ENCODE peak calls at places on chromosomes 7 and 10, in ten cellular contexts. One of them, this sample, is unnamed.

GRCh38 chr7:121480566-121481335 is 84.6 kb upstream of the FAM3C start:
- DNase-seq in A549: no peak
- DNase-seq in uterus: no peak
- DNase-seq in ovary: no peak
- DNase-seq in spleen: no peak
- DNase-seq in gastrocnemius medialis: no peak
- DNase-seq in H54: no peak
- DNase-seq in sigmoid colon: no peak
- DNase-seq in stomach: no peak
- DNase-seq in GM12892: no peak
- DNase-seq in this sample: no peak

GRCh38 chr7:106795171-106795876 is 69.8 kb upstream of the PIK3CG start:
- DNase-seq in A549: no peak
- DNase-seq in uterus: no peak
- DNase-seq in ovary: no peak
- DNase-seq in spleen: no peak
- DNase-seq in gastrocnemius medialis: no peak
- DNase-seq in H54: no peak
- DNase-seq in sigmoid colon: no peak
- DNase-seq in stomach: no peak
- DNase-seq in GM12892: no peak
- DNase-seq in this sample: no peak

GRCh38 chr7:43869898-43870240 is 552 bp upstream of the MRPS24 start:
- DNase-seq in A549: peak; percentile 28
- DNase-seq in uterus: peak; percentile 51
- DNase-seq in ovary: peak; percentile 66
- DNase-seq in spleen: peak; percentile 70
- DNase-seq in gastrocnemius medialis: peak; percentile 30
- DNase-seq in H54: peak; percentile 76
- DNase-seq in sigmoid colon: peak; percentile 85
- DNase-seq in stomach: no peak
- DNase-seq in GM12892: no peak
- DNase-seq in this sample: no peak

GRCh38 chr10:63935705-63936104 is 414.5 kb downstream of the REEP3 start:
- DNase-seq in A549: peak; percentile 7
- DNase-seq in uterus: no peak
- DNase-seq in ovary: no peak
- DNase-seq in spleen: no peak
- DNase-seq in gastrocnemius medialis: no peak
- DNase-seq in H54: no peak
- DNase-seq in sigmoid colon: no peak
- DNase-seq in stomach: no peak
- DNase-seq in GM12892: no peak
- DNase-seq in this sample: no peak

GRCh38 chr10:76618641-76619040 is 1019.0 kb downstream of the KCNMA1 start:
- DNase-seq in A549: no peak
- DNase-seq in uterus: no peak
- DNase-seq in ovary: no peak
- DNase-seq in spleen: no peak
- DNase-seq in gastrocnemius medialis: no peak
- DNase-seq in H54: no peak
- DNase-seq in sigmoid colon: no peak
- DNase-seq in stomach: no peak
- DNase-seq in GM12892: no peak
- DNase-seq in this sample: no peak

GRCh38 chr10:3898821-3899220 is 113.8 kb upstream of the KLF6 start:
- DNase-seq in A549: no peak
- DNase-seq in uterus: no peak
- DNase-seq in ovary: no peak
- DNase-seq in spleen: no peak
- DNase-seq in gastrocnemius medialis: no peak
- DNase-seq in H54: no peak
- DNase-seq in sigmoid colon: no peak
- DNase-seq in stomach: peak; percentile 59
- DNase-seq in GM12892: no peak
- DNase-seq in this sample: no peak

GRCh38 chr10:11444531-11445228 is 166.8 kb downstream of the USP6NL start:
- DNase-seq in A549: no peak
- DNase-seq in uterus: no peak
- DNase-seq in ovary: no peak
- DNase-seq in spleen: no peak
- DNase-seq in gastrocnemius medialis: no peak
- DNase-seq in H54: no peak
- DNase-seq in sigmoid colon: no peak
- DNase-seq in stomach: no peak
- DNase-seq in GM12892: no peak
- DNase-seq in this sample: no peak

GRCh38 chr10:6033954-6034353 is 28.2 kb downstream of the IL2RA start:
- DNase-seq in A549: no peak
- DNase-seq in uterus: no peak
- DNase-seq in ovary: no peak
- DNase-seq in spleen: no peak
- DNase-seq in gastrocnemius medialis: no peak
- DNase-seq in H54: no peak
- DNase-seq in sigmoid colon: peak; percentile 20
- DNase-seq in stomach: no peak
- DNase-seq in GM12892: no peak
- DNase-seq in this sample: no peak

GRCh38 chr7:128164061-128164954 is 76.8 kb upstream of the LEP start:
- DNase-seq in A549: peak; percentile 57
- DNase-seq in uterus: no peak
- DNase-seq in ovary: no peak
- DNase-seq in spleen: no peak
- DNase-seq in gastrocnemius medialis: no peak
- DNase-seq in H54: peak; percentile 96
- DNase-seq in sigmoid colon: no peak
- DNase-seq in stomach: no peak
- DNase-seq in GM12892: no peak
- DNase-seq in this sample: no peak

GRCh38 chr10:132335189-132336063 is 3.4 kb downstream of the LRRC27 start:
- DNase-seq in A549: no peak
- DNase-seq in uterus: no peak
- DNase-seq in ovary: no peak
- DNase-seq in spleen: peak; percentile 74
- DNase-seq in gastrocnemius medialis: peak; percentile 26
- DNase-seq in H54: no peak
- DNase-seq in sigmoid colon: peak; percentile 74
- DNase-seq in stomach: no peak
- DNase-seq in GM12892: no peak
- DNase-seq in this sample: no peak

GRCh38 chr10:132701099-132701845 is 84.7 kb downstream of the NKX6-2 start:
- DNase-seq in A549: no peak
- DNase-seq in uterus: no peak
- DNase-seq in ovary: no peak
- DNase-seq in spleen: peak; percentile 69
- DNase-seq in gastrocnemius medialis: no peak
- DNase-seq in H54: no peak
- DNase-seq in sigmoid colon: peak; percentile 59
- DNase-seq in stomach: no peak
- DNase-seq in GM12892: no peak
- DNase-seq in this sample: no peak

GRCh38 chr7:123624527-123625183 is 23.0 kb downstream of the ASB15 start:
- DNase-seq in A549: peak; percentile 48
- DNase-seq in uterus: no peak
- DNase-seq in ovary: peak; percentile 29
- DNase-seq in spleen: peak; percentile 83
- DNase-seq in gastrocnemius medialis: no peak
- DNase-seq in H54: peak; percentile 15
- DNase-seq in sigmoid colon: no peak
- DNase-seq in stomach: peak; percentile 66
- DNase-seq in GM12892: peak; percentile 7
- DNase-seq in this sample: no peak

GRCh38 chr10:66813122-66813521 is 112.7 kb upstream of the LRRTM3 start:
- DNase-seq in A549: no peak
- DNase-seq in uterus: no peak
- DNase-seq in ovary: no peak
- DNase-seq in spleen: no peak
- DNase-seq in gastrocnemius medialis: no peak
- DNase-seq in H54: no peak
- DNase-seq in sigmoid colon: no peak
- DNase-seq in stomach: no peak
- DNase-seq in GM12892: no peak
- DNase-seq in this sample: no peak

GRCh38 chr10:79249156-79250121 is 97.8 kb upstream of the PPIF start:
- DNase-seq in A549: no peak
- DNase-seq in uterus: no peak
- DNase-seq in ovary: no peak
- DNase-seq in spleen: no peak
- DNase-seq in gastrocnemius medialis: no peak
- DNase-seq in H54: no peak
- DNase-seq in sigmoid colon: no peak
- DNase-seq in stomach: no peak
- DNase-seq in GM12892: peak; percentile 48
- DNase-seq in this sample: no peak

GRCh38 chr10:75441682-75442081 is 10.3 kb downstream of the LRMDA start:
- DNase-seq in A549: no peak
- DNase-seq in uterus: no peak
- DNase-seq in ovary: no peak
- DNase-seq in spleen: no peak
- DNase-seq in gastrocnemius medialis: no peak
- DNase-seq in H54: no peak
- DNase-seq in sigmoid colon: no peak
- DNase-seq in stomach: no peak
- DNase-seq in GM12892: no peak
- DNase-seq in this sample: no peak

GRCh38 chr10:44387853-44388251 is 3.0 kb upstream of the CXCL12 start:
- DNase-seq in A549: no peak
- DNase-seq in uterus: peak; percentile 9
- DNase-seq in ovary: no peak
- DNase-seq in spleen: peak; percentile 52
- DNase-seq in gastrocnemius medialis: no peak
- DNase-seq in H54: no peak
- DNase-seq in sigmoid colon: peak; percentile 60
- DNase-seq in stomach: peak; percentile 15
- DNase-seq in GM12892: no peak
- DNase-seq in this sample: no peak

GRCh38 chr7:41065663-41066062 is 637.2 kb downstream of the INHBA start:
- DNase-seq in A549: no peak
- DNase-seq in uterus: no peak
- DNase-seq in ovary: no peak
- DNase-seq in spleen: no peak
- DNase-seq in gastrocnemius medialis: no peak
- DNase-seq in H54: no peak
- DNase-seq in sigmoid colon: no peak
- DNase-seq in stomach: no peak
- DNase-seq in GM12892: no peak
- DNase-seq in this sample: no peak

GRCh38 chr7:158880973-158881372 is 24.6 kb downstream of the DYNC2I1 start:
- DNase-seq in A549: no peak
- DNase-seq in uterus: no peak
- DNase-seq in ovary: no peak
- DNase-seq in spleen: no peak
- DNase-seq in gastrocnemius medialis: no peak
- DNase-seq in H54: no peak
- DNase-seq in sigmoid colon: no peak
- DNase-seq in stomach: no peak
- DNase-seq in GM12892: no peak
- DNase-seq in this sample: no peak

GRCh38 chr10:52314007-52314821 is at the start of gene DKK1:
- DNase-seq in A549: peak; percentile 93
- DNase-seq in uterus: no peak
- DNase-seq in ovary: no peak
- DNase-seq in spleen: peak; percentile 88
- DNase-seq in gastrocnemius medialis: peak; percentile 17
- DNase-seq in H54: peak; percentile 68
- DNase-seq in sigmoid colon: peak; percentile 69
- DNase-seq in stomach: peak; percentile 67
- DNase-seq in GM12892: no peak
- DNase-seq in this sample: peak; percentile 45
- TF ChIP-seq POLR2A in A549: peak; percentile 100
- TF ChIP-seq POLR2A in uterus: no peak
- TF ChIP-seq POLR2A in ovary: no peak
- TF ChIP-seq POLR2A in spleen: no peak
- TF ChIP-seq POLR2A in gastrocnemius medialis: no peak
- TF ChIP-seq POLR2A in H54: peak; percentile 99
- TF ChIP-seq POLR2A in sigmoid colon: no peak
- TF ChIP-seq POLR2A in stomach: no peak
- TF ChIP-seq POLR2A in GM12892: no peak
- TF ChIP-seq POLR2A in this sample: no peak

GRCh38 chr7:5822742-5823503 is 41.5 kb upstream of the RNF216 start:
- DNase-seq in A549: peak; percentile 97
- DNase-seq in uterus: peak; percentile 91
- DNase-seq in ovary: peak; percentile 92
- DNase-seq in spleen: peak; percentile 100
- DNase-seq in gastrocnemius medialis: peak; percentile 93
- DNase-seq in H54: peak; percentile 100
- DNase-seq in sigmoid colon: peak; percentile 97
- DNase-seq in stomach: peak; percentile 95
- DNase-seq in GM12892: peak; percentile 91
- DNase-seq in this sample: peak; percentile 93
- TF ChIP-seq POLR2A in A549: peak; percentile 46
- TF ChIP-seq POLR2A in uterus: peak; percentile 36
- TF ChIP-seq POLR2A in ovary: no peak
- TF ChIP-seq POLR2A in spleen: no peak
- TF ChIP-seq POLR2A in gastrocnemius medialis: peak; percentile 53
- TF ChIP-seq POLR2A in H54: peak; percentile 66
- TF ChIP-seq POLR2A in sigmoid colon: no peak
- TF ChIP-seq POLR2A in stomach: no peak
- TF ChIP-seq POLR2A in GM12892: peak; percentile 52
- TF ChIP-seq POLR2A in this sample: peak; percentile 60

GRCh38 chr7:150993511-150993910 is 2.7 kb downstream of the NOS3 start:
- DNase-seq in A549: no peak
- DNase-seq in uterus: no peak
- DNase-seq in ovary: no peak
- DNase-seq in spleen: peak; percentile 87
- DNase-seq in gastrocnemius medialis: no peak
- DNase-seq in H54: no peak
- DNase-seq in sigmoid colon: peak; percentile 68
- DNase-seq in stomach: no peak
- DNase-seq in GM12892: no peak
- DNase-seq in this sample: no peak
- TF ChIP-seq POLR2A in A549: no peak
- TF ChIP-seq POLR2A in uterus: no peak
- TF ChIP-seq POLR2A in ovary: no peak
- TF ChIP-seq POLR2A in spleen: no peak
- TF ChIP-seq POLR2A in gastrocnemius medialis: no peak
- TF ChIP-seq POLR2A in H54: no peak
- TF ChIP-seq POLR2A in sigmoid colon: no peak
- TF ChIP-seq POLR2A in stomach: no peak
- TF ChIP-seq POLR2A in GM12892: no peak
- TF ChIP-seq POLR2A in this sample: no peak

DNA sequence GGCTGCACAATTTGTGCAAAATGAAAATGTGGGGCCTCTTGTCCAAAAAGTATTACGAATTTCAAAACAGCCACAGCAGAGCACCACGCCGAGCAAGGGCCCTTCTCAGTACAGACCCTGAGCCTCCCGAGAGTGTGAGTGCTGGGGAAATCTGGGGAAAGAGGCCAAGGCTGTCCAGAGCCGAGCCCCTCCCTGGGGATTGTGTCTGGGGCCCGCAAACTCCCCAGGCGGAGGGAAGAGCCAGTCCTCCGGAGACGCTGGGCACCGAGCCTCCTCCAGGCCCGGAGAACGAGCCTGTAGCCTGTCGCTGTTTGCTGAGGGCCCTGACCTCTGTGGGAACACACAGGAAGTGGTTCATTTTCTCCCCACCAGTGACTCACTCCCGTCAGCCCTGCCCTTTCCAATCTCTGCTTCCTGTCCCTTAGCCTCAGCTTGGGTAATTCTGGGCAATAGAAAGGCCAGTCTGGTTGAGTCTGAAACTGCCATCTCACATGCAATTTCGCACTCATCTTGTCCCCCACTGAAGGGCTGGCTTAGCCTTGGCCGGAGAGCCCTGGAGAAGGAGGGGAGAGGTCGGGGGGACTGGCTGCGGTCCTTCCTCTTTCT is 19.5 kb upstream of the GNA12 start:
- DNase-seq in A549: peak; percentile 80
- DNase-seq in uterus: peak; percentile 81
- DNase-seq in ovary: peak; percentile 91
- DNase-seq in spleen: peak; percentile 87
- DNase-seq in gastrocnemius medialis: peak; percentile 61
- DNase-seq in H54: peak; percentile 94
- DNase-seq in sigmoid colon: peak; percentile 94
- DNase-seq in stomach: peak; percentile 83
- DNase-seq in GM12892: peak; percentile 68
- DNase-seq in this sample: peak; percentile 54
- TF ChIP-seq POLR2A in A549: no peak
- TF ChIP-seq POLR2A in uterus: peak; percentile 13
- TF ChIP-seq POLR2A in ovary: peak; percentile 68
- TF ChIP-seq POLR2A in spleen: no peak
- TF ChIP-seq POLR2A in gastrocnemius medialis: no peak
- TF ChIP-seq POLR2A in H54: peak; percentile 80
- TF ChIP-seq POLR2A in sigmoid colon: peak; percentile 10
- TF ChIP-seq POLR2A in stomach: no peak
- TF ChIP-seq POLR2A in GM12892: peak; percentile 96
- TF ChIP-seq POLR2A in this sample: no peak

This sample was measured in tibial nerve.